ENCODE peak calls at places on chromosomes 6 and 20, in eight cellular contexts. M, F, R, Y, D, N, A and I are unnamed samples.

GRCh38 chr6:82270791-82271392 is 23.3 kb upstream of the IBTK start:
- DNase-seq in M (no peak), F (peak; percentile 39), R (no peak), Y (peak; percentile 60), D (no peak), N (peak; percentile 62), A (no peak), I (no peak)

GRCh38 chr6:13681305-13682061 is 30.2 kb downstream of the RANBP9 start:
- DNase-seq in M (no peak), F (no peak), R (no peak), Y (no peak), D (no peak), N (no peak), A (no peak), I (no peak)

GRCh38 chr6:11279213-11279780 is 46.8 kb upstream of the NEDD9 start:
- DNase-seq in M (no peak), F (no peak), R (no peak), Y (no peak), D (no peak), N (no peak), A (no peak), I (no peak)

GRCh38 chr6:106637051-106637717 is 7.8 kb downstream of the QRSL1 start:
- DNase-seq in M (no peak), F (no peak), R (no peak), Y (no peak), D (no peak), N (no peak), A (no peak), I (no peak)

GRCh38 chr6:108587258-108588059 is 26.7 kb downstream of the FOXO3 start:
- DNase-seq in M (no peak), F (no peak), R (no peak), Y (peak; percentile 72), D (peak; percentile 87), N (peak; percentile 65), A (no peak), I (no peak)

GRCh38 chr6:128882991-128883571 is at the start of gene LAMA2:
- DNase-seq in M (no peak), F (no peak), R (no peak), Y (peak; percentile 61), D (peak; percentile 65), N (peak; percentile 21), A (peak; percentile 91), I (peak; percentile 75)

GRCh38 chr6:157569543-157569942 is 188.6 kb downstream of the ZDHHC14 start:
- DNase-seq in M (no peak), F (no peak), R (no peak), Y (no peak), D (no peak), N (no peak), A (no peak), I (no peak)

GRCh38 chr6:106702451-106703110 is 73.2 kb downstream of the QRSL1 start:
- DNase-seq in M (no peak), F (peak; percentile 86), R (no peak), Y (no peak), D (no peak), N (no peak), A (no peak), I (no peak)

GRCh38 chr20:51624157-51624731 is 81.7 kb upstream of the NFATC2 start:
- DNase-seq in M (peak; percentile 79), F (peak; percentile 29), R (no peak), Y (no peak), D (peak; percentile 35), N (peak; percentile 29), A (peak; percentile 39), I (peak; percentile 94)

GRCh38 chr20:23625236-23625964 is 12.4 kb downstream of the CST3 start:
- DNase-seq in M (no peak), F (peak; percentile 11), R (no peak), Y (no peak), D (no peak), N (peak; percentile 90), A (no peak), I (no peak)

GRCh38 chr6:34155471-34156300 is 9.8 kb upstream of the GRM4 start:
- DNase-seq in M (no peak), F (no peak), R (peak; percentile 60), Y (no peak), D (no peak), N (no peak), A (no peak), I (peak; percentile 20)

GRCh38 chr20:44003609-44004008 is 89.0 kb downstream of the TOX2 start:
- DNase-seq in M (no peak), F (no peak), R (no peak), Y (no peak), D (no peak), N (no peak), A (no peak), I (no peak)

GRCh38 chr6:112620832-112621569 is 273.9 kb downstream of the RFPL4B start:
- DNase-seq in M (no peak), F (no peak), R (no peak), Y (no peak), D (no peak), N (peak; percentile 79), A (no peak), I (no peak)

GRCh38 chr20:18019068-18019467 is 38.6 kb downstream of the OVOL2 start:
- DNase-seq in M (no peak), F (no peak), R (no peak), Y (no peak), D (no peak), N (peak; percentile 28), A (no peak), I (no peak)

GRCh38 chr20:32440758-32441078 is 82.6 kb downstream of the ASXL1 start:
- DNase-seq in M (no peak), F (no peak), R (no peak), Y (no peak), D (no peak), N (no peak), A (no peak), I (no peak)

GRCh38 chr6:25942561-25943147 is 12.2 kb upstream of the SLC17A2 start:
- DNase-seq in M (no peak), F (peak; percentile 2), R (no peak), Y (peak; percentile 2), D (peak; percentile 43), N (peak; percentile 57), A (no peak), I (no peak)

GRCh38 chr6:99282479-99283062 is 66.9 kb downstream of the FAXC start:
- DNase-seq in M (no peak), F (peak; percentile 5), R (no peak), Y (no peak), D (peak; percentile 3), N (peak; percentile 42), A (no peak), I (no peak)

GRCh38 chr20:33490023-33490933 is at the start of gene CBFA2T2:
- DNase-seq in M (no peak), F (no peak), R (peak; percentile 91), Y (peak; percentile 59), D (peak; percentile 55), N (peak; percentile 25), A (peak; percentile 68), I (no peak)

GRCh38 chr6:164928366-164929154 is 380.8 kb downstream of the C6orf118 start:
- DNase-seq in M (no peak), F (no peak), R (no peak), Y (peak; percentile 29), D (no peak), N (no peak), A (no peak), I (no peak)

GRCh38 chr20:61936701-61937131 is 129.0 kb downstream of the TAF4 start:
- DNase-seq in M (no peak), F (no peak), R (no peak), Y (no peak), D (no peak), N (no peak), A (peak; percentile 3), I (no peak)